ENCODE peak calls at places on chromosomes 5 and 9, in eight cellular contexts. R is GM12865, M is psoas muscle, U is bronchial epithelial cell, B is fibroblast of the aortic adventitia, S is coronary artery, C is brain microvascular endothelial cell, F is dorsolateral prefrontal cortex. I is an unnamed sample.

GRCh38 chr5:76475936-76476335 is 72.9 kb downstream of the IQGAP2 start:
- DNase-seq in S (no peak), U (no peak), M (no peak), R (no peak), B (no peak), F (no peak), C (no peak), I (no peak)

GRCh38 chr5:93476211-93476851 is 104.7 kb downstream of the NR2F1-AS1 start:
- DNase-seq in R (no peak), B (peak), U (peak), S (no peak), C (no peak), F (no peak), M (no peak), I (no peak)

GRCh38 chr5:10892135-10892910 is 131.3 kb upstream of the DAP start:
- DNase-seq in S (no peak), F (no peak), C (no peak), B (no peak), M (no peak), U (no peak), R (no peak), I (no peak)

GRCh38 chr9:96486351-96487029 is 36.5 kb downstream of the HABP4 start:
- DNase-seq in R (no peak), B (peak), M (peak), U (no peak), S (peak), F (no peak), C (peak), I (peak)

GRCh38 chr9:10008101-10008799 is 604.6 kb downstream of the PTPRD start:
- DNase-seq in C (no peak), S (no peak), B (no peak), F (no peak), U (no peak), M (no peak), R (no peak), I (no peak)

GRCh38 chr5:59562756-59563389 is 330.7 kb downstream of the PDE4D start:
- DNase-seq in S (no peak), U (peak), F (no peak), B (no peak), C (peak), R (peak), M (peak), I (no peak)

GRCh38 chr5:38316544-38317224 is 58.3 kb downstream of the EGFLAM start:
- DNase-seq in F (no peak), R (no peak), M (peak), B (peak), C (no peak), S (no peak), U (no peak), I (no peak)

GRCh38 chr9:105959491-105959890 is 265.1 kb downstream of the TMEM38B start:
- DNase-seq in F (no peak), M (no peak), S (no peak), U (no peak), R (no peak), C (no peak), B (no peak), I (no peak)

GRCh38 chr5:74588415-74588814 is 52.1 kb downstream of the ENC1 start:
- DNase-seq in M (no peak), S (no peak), U (no peak), C (no peak), B (no peak), F (no peak), R (no peak), I (no peak)

GRCh38 chr5:143403357-143403606 is 204 bp downstream of the NR3C1 start:
- DNase-seq in R (no peak), U (no peak), S (no peak), B (no peak), C (no peak), M (no peak), F (no peak), I (no peak)

GRCh38 chr9:87722393-87722792 is 3.5 kb upstream of the CTSL start:
- DNase-seq in R (no peak), U (no peak), F (no peak), M (no peak), B (no peak), S (no peak), C (no peak), I (no peak)

GRCh38 chr9:91253488-91253887 is 108.2 kb downstream of the AUH start:
- DNase-seq in R (peak), M (no peak), F (no peak), S (no peak), C (peak), B (peak), U (no peak), I (no peak)

GRCh38 chr5:81391-82021 is 10.5 kb upstream of the PLEKHG4B start:
- DNase-seq in M (no peak), B (no peak), S (no peak), R (no peak), U (no peak), C (no peak), F (no peak), I (no peak)

GRCh38 chr9:130276121-130276520 is 10.6 kb downstream of the HMCN2 start:
- DNase-seq in F (no peak), S (no peak), U (no peak), B (no peak), C (peak), R (no peak), M (no peak), I (no peak)

GRCh38 chr9:88991066-88992030 is at the start of gene S1PR3:
- DNase-seq in F (no peak), B (peak), R (no peak), C (no peak), U (peak), M (peak), S (peak), I (no peak)

GRCh38 chr5:91178461-91178860 is 204.7 kb downstream of the ARRDC3 start:
- DNase-seq in S (no peak), C (no peak), B (peak), M (no peak), F (no peak), R (no peak), U (no peak), I (no peak)

GRCh38 chr5:159088371-159088770 is 11.3 kb downstream of the EBF1 start:
- DNase-seq in M (no peak), F (no peak), C (no peak), R (no peak), S (no peak), U (no peak), B (peak), I (no peak)

GRCh38 chr5:1216211-1216917 is 8.8 kb upstream of the SLC6A18 start:
- DNase-seq in M (peak), U (no peak), S (no peak), C (no peak), R (no peak), F (no peak), B (no peak), I (no peak)

GRCh38 chr5:167694562-167694961 is 596.9 kb upstream of the WWC1 start:
- DNase-seq in B (no peak), C (no peak), S (no peak), R (no peak), U (no peak), M (no peak), F (no peak), I (no peak)

GRCh38 chr5:167284491-167284890 is 1007.0 kb upstream of the WWC1 start:
- DNase-seq in R (no peak), B (peak), F (no peak), U (peak), S (no peak), M (no peak), C (peak), I (no peak)

GRCh38 chr9:18610956-18611355 is 137.0 kb downstream of the ADAMTSL1 start:
- DNase-seq in S (no peak), U (no peak), F (no peak), R (no peak), B (no peak), C (no peak), M (no peak), I (no peak)

GRCh38 chr9:75855509-75855908 is 35.0 kb upstream of the PCSK5 start:
- DNase-seq in U (peak), S (no peak), F (no peak), R (peak), M (no peak), C (peak), B (peak), I (no peak)

GRCh38 chr9:21402387-21403247 is 6.3 kb upstream of the IFNA8 start:
- DNase-seq in S (no peak), U (no peak), R (no peak), M (peak), C (no peak), B (no peak), F (peak), I (no peak)

GRCh38 chr9:37283730-37284235 is 138.7 kb upstream of the GRHPR start:
- DNase-seq in C (no peak), M (no peak), B (peak), U (peak), F (no peak), S (no peak), R (peak), I (peak)

DNA sequence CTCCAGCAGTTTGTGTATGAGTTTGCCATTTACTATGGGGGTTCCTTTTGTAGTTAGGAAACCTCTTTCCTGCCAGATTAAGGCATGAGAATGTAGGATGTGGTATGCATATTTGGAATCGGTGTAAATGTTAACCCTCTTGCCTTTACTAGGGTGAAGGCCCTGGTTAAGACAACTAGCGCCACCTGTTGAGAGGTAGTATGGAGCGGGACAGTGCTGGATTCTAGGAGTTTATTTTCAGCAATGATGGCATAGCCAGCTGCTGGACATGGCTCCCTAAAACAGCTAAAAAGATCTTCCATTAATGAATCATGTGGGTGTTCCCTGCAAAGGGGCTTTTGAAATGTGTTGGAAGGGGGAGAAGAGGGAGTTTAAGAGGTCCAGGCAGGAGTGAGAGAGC is 30.7 kb upstream of the GPX3 start:
- DNase-seq in F (no peak), C (no peak), R (peak), U (no peak), B (no peak), S (no peak), M (no peak), I (no peak)
- TF ChIP-seq CTCF in F (no peak), C (peak), R (peak), U (no peak), B (no peak), S (no peak), M (no peak), I (no peak)

GRCh38 chr5:170681013-170681433 is 102.5 kb upstream of the GABRP start:
- DNase-seq in F (no peak), U (peak), R (peak), B (peak), C (peak), S (no peak), M (no peak), I (peak)
- H3K4me3 ChIP-seq in F (no peak), U (no peak), R (no peak), B (no peak), C (peak), S (peak), M (no peak), I (no peak)

DNA sequence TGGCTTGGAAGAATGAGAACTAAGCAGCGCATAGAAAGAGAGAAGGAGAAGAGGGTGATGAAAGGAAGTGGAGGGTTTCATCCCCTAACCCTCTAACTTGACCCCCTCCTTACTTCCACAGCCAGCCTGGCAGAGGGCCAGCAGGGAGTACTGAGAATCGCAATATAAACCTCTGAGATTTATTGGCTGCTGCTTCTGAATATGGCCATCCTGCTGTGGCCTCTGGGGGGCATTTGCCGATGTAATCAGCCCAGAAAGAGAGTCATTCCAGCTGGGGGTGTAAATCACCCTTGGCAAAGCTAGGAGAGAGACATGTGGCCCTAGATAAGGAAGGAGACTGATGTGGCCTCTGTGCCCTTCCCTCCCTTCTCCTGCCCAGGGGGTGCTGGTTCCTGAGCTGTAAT is 960 bp upstream of the GFRA3 start:
- DNase-seq in S (no peak), B (no peak), M (no peak), U (no peak), C (no peak), R (no peak), F (no peak), I (no peak)
- TF ChIP-seq CTCF in S (no peak), B (peak), M (no peak), U (no peak), C (peak), R (no peak), F (no peak), I (peak)

GRCh38 chr9:136372561-136373299 is 739 bp downstream of the CARD9 start:
- DNase-seq in S (no peak), B (peak), R (no peak), U (peak), C (peak), F (no peak), M (peak), I (no peak)
- H3K4me3 ChIP-seq in S (peak), B (peak), R (peak), U (no peak), C (no peak), F (peak), M (peak), I (no peak)

GRCh38 chr9:124290053-124290581 is 32.4 kb downstream of the NEK6 start:
- DNase-seq in M (no peak), S (no peak), U (no peak), R (peak), F (no peak), C (no peak), B (no peak), I (no peak)
- TF ChIP-seq CTCF in M (no peak), S (no peak), U (no peak), R (peak), F (no peak), C (no peak), B (no peak), I (no peak)

GRCh38 chr9:5089737-5090136 is 95.7 kb downstream of the INSL6 start:
- DNase-seq in R (no peak), U (no peak), F (no peak), M (no peak), S (no peak), B (no peak), C (no peak), I (peak)
- H3K4me3 ChIP-seq in R (no peak), U (no peak), F (no peak), M (no peak), S (no peak), B (no peak), C (no peak), I (no peak)

GRCh38 chr5:148780711-148781110 is 45.7 kb upstream of the ADRB2 start:
- DNase-seq in C (no peak), M (no peak), U (no peak), S (no peak), R (no peak), F (no peak), B (no peak), I (no peak)
- TF ChIP-seq CTCF in C (peak), M (no peak), U (no peak), S (no peak), R (no peak), F (no peak), B (no peak), I (no peak)

GRCh38 chr9:121736147-121736721 is 84.8 kb downstream of the DAB2IP start:
- DNase-seq in B (peak), U (no peak), M (peak), S (no peak), C (no peak), F (no peak), R (no peak), I (no peak)
- H3K4me3 ChIP-seq in B (peak), U (peak), M (peak), S (peak), C (peak), F (peak), R (no peak), I (peak)

GRCh38 chr9:17117372-17117771 is 17.5 kb upstream of the CNTLN start:
- DNase-seq in B (no peak), R (no peak), U (no peak), C (no peak), M (no peak), S (no peak), F (no peak), I (no peak)

GRCh38 chr9:17120203-17120602 is 14.6 kb upstream of the CNTLN start:
- DNase-seq in C (no peak), U (no peak), M (no peak), B (no peak), R (no peak), S (no peak), F (no peak), I (no peak)

GRCh38 chr9:17121264-17121663 is 13.6 kb upstream of the CNTLN start:
- DNase-seq in F (no peak), M (no peak), B (no peak), S (no peak), C (no peak), U (no peak), R (no peak), I (no peak)

DNA sequence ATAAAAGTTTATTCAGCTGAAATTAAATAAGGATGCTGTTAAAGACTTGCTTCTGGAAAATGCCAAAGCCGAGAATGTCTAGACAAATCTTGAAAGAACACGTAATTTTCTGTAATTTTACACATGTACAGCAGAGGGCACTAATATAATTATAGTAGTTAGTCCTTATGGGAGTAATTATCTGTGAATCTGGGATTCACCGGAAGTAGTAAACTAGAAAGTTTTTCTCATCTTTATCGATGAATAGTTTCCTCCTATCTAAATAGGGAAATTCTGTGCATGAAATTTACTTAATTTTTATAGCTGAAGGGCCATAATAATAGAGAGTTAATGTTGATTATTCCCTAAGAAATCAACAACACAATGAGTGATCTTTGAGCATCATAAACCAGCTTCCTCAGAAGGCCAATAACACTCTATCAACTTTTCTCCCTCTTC is 18.4 kb upstream of the CNTLN start:
- DNase-seq in R (peak), U (peak), S (no peak), B (peak), M (no peak), C (no peak), F (no peak), I (peak)
- TF ChIP-seq CTCF in R (peak), U (no peak), S (no peak), B (peak), M (peak), C (no peak), F (peak), I (peak)

GRCh38 chr5:154071799-154072781 is 33.3 kb downstream of the MFAP3 start:
- DNase-seq in U (peak), B (peak), M (peak), R (peak), C (peak), F (peak), S (peak), I (no peak)

GRCh38 chr5:154077692-154078091 is 38.9 kb downstream of the MFAP3 start:
- DNase-seq in C (no peak), B (peak), F (no peak), M (no peak), U (peak), R (no peak), S (no peak), I (peak)

GRCh38 chr5:154078305-154078704 is 39.5 kb downstream of the MFAP3 start:
- DNase-seq in U (no peak), M (no peak), S (no peak), F (no peak), B (peak), R (no peak), C (no peak), I (no peak)

GRCh38 chr5:154076240-154076922 is 37.6 kb downstream of the MFAP3 start:
- DNase-seq in M (no peak), S (no peak), R (no peak), B (no peak), U (no peak), F (no peak), C (no peak), I (peak)

GRCh38 chr5:154072782-154073171 is 34.0 kb downstream of the MFAP3 start:
- DNase-seq in U (no peak), S (no peak), M (no peak), B (no peak), F (no peak), C (no peak), R (no peak), I (no peak)
- H3K4me3 ChIP-seq in U (no peak), S (no peak), M (no peak), B (no peak), F (no peak), C (no peak), R (no peak), I (no peak)

I was measured in retinal pigment epithelial cell.